ENCODE peak calls at places on chromosome 21, in four cellular contexts. V, O, A and J are unnamed samples.

GRCh38 chr21:31570824-31571425 is 88.6 kb upstream of the SOD1 start:
- DNase-seq in O (no peak), V (peak), A (no peak), J (no peak)

GRCh38 chr21:42038826-42039425 is 28.8 kb upstream of the ZBTB21 start:
- DNase-seq in O (no peak), A (no peak), V (no peak), J (no peak)

GRCh38 chr21:24045775-24046215 is 1561.5 kb downstream of the MRPL39 start:
- DNase-seq in A (peak), V (peak), O (peak), J (peak)

GRCh38 chr21:42406846-42407245 is 3.1 kb downstream of the UBASH3A start:
- DNase-seq in O (no peak), A (no peak), V (peak), J (no peak)

GRCh38 chr21:42799516-42799915 is 79.8 kb downstream of the WDR4 start:
- DNase-seq in O (no peak), V (no peak), A (no peak), J (no peak)

GRCh38 chr21:43266534-43266933 is 97.7 kb downstream of the CRYAA start:
- DNase-seq in O (no peak), A (peak), V (no peak), J (no peak)

GRCh38 chr21:42337830-42338729 is 12.7 kb downstream of the TFF2 start:
- DNase-seq in O (peak), A (peak), V (no peak), J (no peak)

GRCh38 chr21:41611966-41612606 is 104.1 kb upstream of the TMPRSS2 start:
- DNase-seq in A (no peak), V (peak), O (no peak), J (no peak)

GRCh38 chr21:42009018-42009830 is 936 bp downstream of the ZBTB21 start:
- DNase-seq in O (peak), A (peak), V (peak), J (no peak)

GRCh38 chr21:41437754-41438153 is 11.7 kb downstream of the MX1 start:
- DNase-seq in V (no peak), A (no peak), O (no peak), J (no peak)

GRCh38 chr21:46559291-46559983 is 45.4 kb downstream of the S100B start:
- DNase-seq in V (peak), O (no peak), A (no peak), J (no peak)

GRCh38 chr21:28793043-28793442 is 199.6 kb downstream of the LTN1 start:
- DNase-seq in V (no peak), O (no peak), A (peak), J (no peak)

GRCh38 chr21:41975391-41976272 is 21.8 kb upstream of the C2CD2 start:
- DNase-seq in V (no peak), O (no peak), A (no peak), J (no peak)

DNA sequence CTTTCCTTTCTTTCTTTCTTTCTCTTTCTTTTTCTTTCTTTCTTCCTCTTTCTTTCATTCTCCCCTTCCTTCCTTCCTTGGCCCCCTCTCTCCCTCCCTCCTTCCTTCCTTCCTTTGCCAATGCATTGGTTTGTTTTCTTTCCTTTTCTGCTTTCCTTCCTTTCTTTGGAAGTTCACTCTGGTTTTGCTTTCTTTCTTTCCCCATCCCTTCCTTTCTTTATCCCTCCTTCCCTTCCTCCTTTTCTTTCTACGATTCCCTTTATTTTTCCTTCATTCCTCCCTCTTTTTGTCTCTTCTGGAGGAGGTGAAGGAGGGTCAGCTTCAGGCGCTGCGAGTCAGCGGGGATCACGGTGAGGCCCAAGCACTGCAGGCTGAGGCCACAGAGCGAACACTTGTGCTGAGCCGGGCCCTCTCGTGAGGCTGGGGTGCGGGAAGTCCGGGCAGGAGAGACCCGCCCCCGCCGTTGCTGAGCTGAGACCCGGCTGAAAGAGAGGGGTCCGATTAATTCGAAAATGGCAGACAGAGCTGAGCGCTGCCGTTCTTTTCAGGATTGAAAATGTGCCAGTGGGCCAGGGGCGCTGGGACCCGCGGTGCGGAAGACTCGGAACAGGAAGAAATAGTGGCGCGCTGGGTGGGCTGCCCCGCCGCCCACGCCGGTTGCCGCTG is 1.5 kb downstream of the SIM2 start:
- DNase-seq in A (no peak), O (no peak), V (no peak), J (no peak)
- H3K4me3 ChIP-seq in A (peak), O (peak), V (no peak), J (peak)

GRCh38 chr21:34614693-34615486 is at the start of gene RCAN1:
- DNase-seq in O (peak), V (peak), A (peak), J (peak)

GRCh38 chr21:34612557-34612956 is 2.4 kb downstream of the RCAN1 start:
- DNase-seq in A (no peak), V (no peak), O (no peak), J (no peak)

GRCh38 chr21:34614443-34614692 is 545 bp downstream of the RCAN1 start:
- DNase-seq in O (no peak), V (peak), A (no peak), J (no peak)

GRCh38 chr21:34615487-34615814 is 538 bp upstream of the RCAN1 start:
- DNase-seq in V (no peak), A (no peak), O (no peak), J (no peak)

DNA sequence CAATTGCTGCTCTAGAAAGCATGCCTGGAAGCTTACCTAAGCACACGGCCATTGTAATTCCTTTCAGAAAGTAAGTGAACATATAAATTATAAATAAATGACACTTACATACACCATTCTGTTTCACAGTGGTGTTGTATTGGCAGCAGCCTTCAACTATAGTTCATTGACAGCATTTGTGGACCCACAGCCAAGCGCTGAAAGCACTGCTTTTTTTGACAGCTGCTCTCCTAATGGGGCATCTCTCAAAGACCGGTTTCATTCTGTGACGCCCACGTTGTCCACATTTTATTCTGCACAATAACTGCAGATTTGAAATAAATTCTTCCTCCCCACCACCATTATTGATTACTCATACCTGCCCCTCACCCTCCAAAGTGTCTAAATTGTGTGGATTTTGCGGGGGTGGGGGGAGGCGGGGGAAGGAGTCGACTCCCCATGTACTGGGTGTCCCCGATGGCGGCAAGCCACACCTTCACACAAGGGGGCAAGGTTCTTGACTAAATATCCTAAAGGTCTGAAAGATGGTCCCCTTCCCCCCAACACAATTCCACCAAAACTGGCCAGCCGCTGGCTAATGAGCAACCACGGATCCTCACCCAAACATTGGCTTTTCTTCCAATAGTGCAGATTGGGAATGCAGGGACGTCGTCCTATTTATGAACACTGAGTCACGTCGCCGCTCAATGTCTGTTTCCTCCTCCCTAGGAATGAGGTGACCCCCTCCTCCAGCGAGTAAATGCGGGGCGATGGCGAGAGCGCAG is 1.1 kb downstream of the RCAN1 start:
- DNase-seq in O (no peak), A (no peak), V (no peak), J (no peak)
- H3K4me3 ChIP-seq in O (peak), A (peak), V (peak), J (peak)

GRCh38 chr21:44911066-44911383 is 9.7 kb downstream of the ITGB2 start:
- DNase-seq in V (no peak), A (no peak), O (no peak), J (no peak)
- H3K4me3 ChIP-seq in V (no peak), A (no peak), O (no peak), J (no peak)

DNA sequence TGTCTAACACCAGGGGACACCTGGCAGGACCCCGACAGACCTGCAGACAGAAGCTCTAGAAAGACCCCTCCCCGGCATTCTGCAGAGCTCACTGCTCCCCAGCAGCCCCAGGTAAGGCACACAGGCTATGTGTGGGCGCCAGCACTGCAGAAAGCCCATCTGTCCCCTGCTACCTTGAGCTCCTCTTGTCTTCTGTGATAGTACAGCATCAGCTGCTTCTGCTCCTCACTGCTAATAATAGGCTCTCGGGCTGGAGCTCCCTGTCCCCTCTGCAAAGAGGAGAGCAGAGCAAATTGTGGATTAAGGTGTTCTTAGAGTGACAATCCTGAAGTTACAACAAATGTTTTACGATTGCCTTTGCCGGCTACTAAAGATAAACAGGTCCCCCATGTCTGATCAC is 10.1 kb downstream of the CFAP298 start:
- DNase-seq in O (no peak), V (no peak), A (no peak), J (no peak)
- H3K4me3 ChIP-seq in O (no peak), V (no peak), A (no peak), J (no peak)

GRCh38 chr21:38639782-38640750 is 141.8 kb upstream of the ERG start:
- DNase-seq in V (no peak), A (no peak), O (no peak), J (no peak)
- H3K4me3 ChIP-seq in V (peak), A (no peak), O (no peak), J (no peak)

DNA sequence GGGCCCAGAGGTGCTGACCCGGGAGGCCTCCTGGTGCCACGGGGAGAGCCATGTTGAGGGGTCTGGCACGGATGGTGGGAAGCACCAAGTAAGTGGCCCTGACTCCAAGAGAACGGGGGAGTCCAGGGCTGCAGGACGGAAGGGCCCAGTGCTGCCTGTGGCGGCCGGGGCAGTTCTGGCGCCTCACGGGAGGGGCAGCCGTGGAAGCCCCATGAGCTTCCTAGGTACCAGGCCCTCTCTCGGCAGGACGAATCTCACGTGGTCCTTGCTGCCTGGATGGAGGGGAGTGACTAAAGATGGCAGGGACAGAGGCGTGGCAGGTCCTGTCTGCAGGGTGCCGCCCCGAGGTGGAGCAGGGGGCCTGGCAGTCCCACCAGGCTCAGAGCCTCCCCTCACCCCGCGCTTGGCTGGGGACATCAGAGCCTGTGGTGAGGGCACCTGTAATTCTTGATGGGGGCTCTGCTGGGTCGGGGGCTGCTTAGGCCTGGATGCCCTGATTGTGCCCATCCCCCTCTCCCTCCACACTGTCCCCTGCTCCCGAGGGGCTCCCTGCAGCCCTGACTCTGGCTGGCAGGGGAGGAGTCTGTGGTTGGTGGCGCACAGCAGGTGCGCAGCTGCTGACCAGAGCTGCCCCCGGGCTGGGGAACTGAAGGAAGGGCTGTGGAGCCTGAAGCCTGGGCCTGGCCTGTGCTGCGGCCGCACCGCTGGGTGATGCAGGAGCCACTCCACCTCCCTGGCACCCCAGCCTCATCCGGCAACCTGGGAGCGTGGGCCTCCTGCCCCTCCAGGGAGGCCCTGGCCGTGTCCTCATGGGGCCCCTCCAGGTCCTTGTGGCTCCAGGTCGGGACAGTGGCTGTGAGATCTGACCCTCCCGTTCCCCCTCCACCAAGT is 31.4 kb downstream of the POFUT2 start:
- DNase-seq in V (no peak), A (no peak), O (no peak), J (no peak)
- H3K4me3 ChIP-seq in V (no peak), A (no peak), O (no peak), J (no peak)